ENCODE peak calls at places on chromosomes 11 and 22, in nine cellular contexts. G is brain microvascular endothelial cell, M is psoas muscle, H is dorsolateral prefrontal cortex, D is endodermal cell, J is left lung, E is Peyer's patch, I is uterus, Y is tibial artery. P is an unnamed sample. For H3K27me3, the result is how much of the 10 kb centered on the place peaks cover.

GRCh38 chr11:2699185-2699530 is 636 bp downstream of the KCNQ1OT1 start:
- DNase-seq in H (peak), I (peak), Y (peak), G (no peak), J (peak), E (peak), D (no peak), M (no peak), P (peak)

GRCh38 chr11:6475936-6476335 is 2.2 kb upstream of the TRIM3 start:
- DNase-seq in J (no peak), I (no peak), H (no peak), D (peak), Y (no peak), G (no peak), E (no peak), M (no peak), P (no peak)

GRCh38 chr11:33323421-33323820 is 66.2 kb downstream of the HIPK3 start:
- DNase-seq in D (no peak), M (no peak), G (no peak), I (no peak), E (no peak), H (no peak), Y (no peak), J (no peak), P (no peak)

GRCh38 chr11:8567597-8568198 is 26.3 kb downstream of the STK33 start:
- DNase-seq in D (no peak), Y (no peak), E (no peak), H (no peak), M (no peak), G (no peak), I (no peak), J (no peak), P (no peak)

GRCh38 chr11:129770993-129771392 is 44.7 kb upstream of the TMEM45B start:
- DNase-seq in I (no peak), D (no peak), G (no peak), H (no peak), Y (no peak), E (no peak), M (no peak), J (no peak), P (no peak)

GRCh38 chr22:20904008-20904979 is 12.9 kb upstream of the CRKL start:
- DNase-seq in G (peak), H (no peak), M (no peak), J (no peak), Y (no peak), E (no peak), D (no peak), I (peak), P (no peak)

GRCh38 chr22:27154717-27155116 is 497.3 kb downstream of the MIAT start:
- DNase-seq in M (no peak), H (no peak), J (no peak), I (no peak), D (no peak), E (no peak), Y (no peak), G (no peak), P (no peak)

GRCh38 chr11:47099213-47099917 is 77.3 kb downstream of the ARFGAP2 start:
- DNase-seq in Y (no peak), J (no peak), E (no peak), M (no peak), H (no peak), I (no peak), G (peak), D (no peak), P (no peak)

GRCh38 chr11:133214646-133215045 is 317.7 kb downstream of the OPCML start:
- DNase-seq in J (no peak), H (no peak), E (no peak), D (no peak), I (no peak), Y (no peak), G (no peak), M (no peak), P (no peak)

GRCh38 chr11:110087820-110088534 is 5.2 kb upstream of the ZC3H12C start:
- DNase-seq in Y (no peak), M (no peak), H (no peak), E (no peak), D (no peak), J (no peak), G (peak), I (no peak), P (no peak)

GRCh38 chr22:20494978-20495860 is at the start of gene KLHL22:
- DNase-seq in H (peak), M (no peak), I (no peak), D (no peak), Y (peak), E (peak), G (no peak), J (peak), P (no peak)

GRCh38 chr11:119223856-119224255 is 17.7 kb downstream of the CBL start:
- DNase-seq in G (no peak), H (no peak), I (no peak), J (no peak), M (no peak), Y (no peak), D (no peak), E (no peak), P (no peak)

GRCh38 chr11:18798941-18799469 is 7.4 kb upstream of the PTPN5 start:
- DNase-seq in M (no peak), G (no peak), H (no peak), D (no peak), E (no peak), Y (no peak), J (no peak), I (no peak), P (no peak)

GRCh38 chr11:92357344-92357743 is 132.7 kb downstream of the FAT3 start:
- DNase-seq in M (no peak), J (no peak), G (no peak), H (no peak), D (no peak), I (no peak), E (no peak), Y (no peak), P (no peak)

GRCh38 chr11:76652989-76653673 is 17.4 kb downstream of the LRRC32 start:
- DNase-seq in H (peak), I (no peak), J (peak), G (no peak), E (peak), Y (peak), M (no peak), D (peak), P (no peak)

GRCh38 chr11:130001491-130002351 is 914 bp downstream of the PRDM10 start:
- DNase-seq in M (peak), H (peak), G (peak), D (peak), E (peak), J (peak), I (no peak), Y (peak), P (peak)

GRCh38 chr22:37221424-37222336 is 9.4 kb upstream of the SSTR3 start:
- DNase-seq in Y (no peak), M (no peak), G (no peak), J (no peak), H (no peak), E (no peak), I (no peak), D (no peak), P (no peak)

GRCh38 chr22:37220543-37220968 is 8.3 kb upstream of the SSTR3 start:
- DNase-seq in H (no peak), Y (no peak), D (peak), G (no peak), J (no peak), I (no peak), E (no peak), M (no peak), P (no peak)

GRCh38 chr22:37218399-37218770 is 6.1 kb upstream of the SSTR3 start:
- DNase-seq in Y (no peak), M (no peak), J (no peak), H (no peak), G (no peak), D (no peak), E (no peak), I (no peak), P (peak)

GRCh38 chr22:37219534-37219933 is 7.3 kb upstream of the SSTR3 start:
- DNase-seq in H (no peak), J (no peak), M (no peak), D (no peak), I (no peak), E (no peak), G (no peak), Y (no peak), P (peak)

GRCh38 chr22:37218771-37219411 is 6.6 kb upstream of the SSTR3 start:
- DNase-seq in J (no peak), I (no peak), E (no peak), Y (no peak), G (no peak), H (no peak), D (no peak), M (no peak), P (peak)
- H3K4me3 ChIP-seq in J (no peak), I (no peak), E (no peak), Y (no peak), G (no peak), H (no peak), D (no peak), M (no peak), P (peak)

DNA sequence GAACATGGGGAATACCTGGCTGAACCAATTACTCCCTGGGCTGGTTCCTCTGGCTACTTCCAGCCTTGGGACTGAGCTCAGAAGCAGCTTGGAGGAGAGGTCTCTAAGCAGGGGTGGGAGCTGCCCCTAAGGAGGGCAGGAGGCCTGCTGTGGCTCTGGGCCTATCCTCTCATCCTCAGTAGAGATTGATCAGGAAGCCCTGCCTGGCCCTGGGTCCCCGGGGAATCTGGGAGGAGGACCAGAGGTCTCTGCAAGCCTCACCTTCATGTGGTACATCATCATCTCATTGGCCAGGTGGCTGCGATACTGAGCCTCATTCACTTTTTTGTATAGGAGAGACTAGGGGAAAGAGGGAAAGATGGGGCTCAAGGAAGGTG is 91.1 kb downstream of the PDE2A start:
- DNase-seq in J (peak), I (no peak), H (no peak), G (no peak), Y (peak), D (peak), E (peak), M (no peak), P (no peak)
- H3K27me3 ChIP-seq in J (half or more), I (under half), H (under half), G (under half), Y (under half), D (half or more), E (under half), M (under half), P (under half)

DNA sequence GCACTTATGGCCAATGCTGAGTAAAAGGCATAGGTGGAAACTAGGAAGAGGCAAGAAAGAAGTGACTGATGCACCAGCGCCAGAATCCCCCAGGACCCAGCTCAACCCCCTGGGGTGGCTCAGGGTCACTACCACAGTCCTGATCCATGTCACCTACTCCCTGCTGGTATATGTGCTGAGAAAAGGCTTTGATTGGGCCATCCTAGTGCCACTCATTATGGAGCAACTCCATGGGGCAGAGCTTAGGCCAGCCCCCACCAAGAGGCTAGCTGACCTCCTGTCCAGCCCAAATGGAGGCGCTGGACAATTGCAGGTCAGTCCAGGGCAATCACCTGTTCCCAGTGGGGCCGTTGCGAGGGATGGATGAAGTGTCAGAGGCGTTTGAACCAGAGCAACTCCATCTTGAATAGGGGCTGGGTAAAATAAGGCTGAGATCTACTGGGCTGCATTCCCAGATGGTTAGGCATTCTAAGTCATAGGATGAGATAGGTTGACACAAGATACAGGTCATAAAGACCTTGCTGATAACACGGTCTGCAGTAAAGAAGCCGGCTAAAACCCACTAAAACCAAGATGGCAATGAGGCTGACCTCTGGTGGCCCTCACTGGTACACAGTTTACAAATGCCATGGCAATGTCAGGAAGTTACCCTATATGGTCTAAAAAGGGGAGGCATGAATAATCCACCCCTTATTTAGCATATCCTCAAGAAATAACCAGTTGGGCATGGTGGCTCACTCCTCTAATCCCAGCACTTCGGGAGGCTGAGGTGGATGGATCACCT is 20.6 kb upstream of the DAGLA start:
- DNase-seq in I (no peak), J (no peak), G (no peak), D (no peak), H (no peak), M (no peak), Y (no peak), E (no peak), P (no peak)
- TF ChIP-seq CTCF in I (no peak), J (no peak), G (no peak), D (peak), H (no peak), M (no peak), Y (no peak), E (no peak), P (peak)

DNA sequence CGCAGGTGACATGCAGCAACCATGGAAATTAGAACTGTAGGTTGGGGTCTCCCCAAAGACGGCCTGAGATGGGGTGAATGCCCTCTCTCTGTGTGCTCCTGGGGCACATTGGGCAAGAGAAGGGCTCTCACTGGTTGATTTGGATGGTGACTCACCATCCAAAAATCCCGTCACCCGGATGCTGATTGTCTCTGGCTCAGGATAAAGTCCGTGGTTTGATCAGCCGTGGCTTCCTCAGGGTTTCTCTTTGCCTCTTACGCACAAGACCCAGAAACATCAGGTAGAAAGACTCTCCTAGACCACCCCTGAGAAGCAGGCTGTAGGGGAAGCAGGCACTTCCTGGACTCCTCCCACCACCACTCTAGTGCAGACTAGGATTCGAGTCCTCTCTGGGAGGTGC is 176.1 kb upstream of the NCAM1 start:
- DNase-seq in H (no peak), Y (no peak), M (peak), I (no peak), D (no peak), E (no peak), J (no peak), G (no peak), P (no peak)
- H3K4me3 ChIP-seq in H (peak), Y (peak), M (peak), I (peak), D (no peak), E (no peak), J (no peak), G (no peak), P (no peak)

GRCh38 chr11:131371791-131372104 is 1.3 kb downstream of the NTM start:
- DNase-seq in D (peak), E (no peak), I (no peak), Y (no peak), H (no peak), M (no peak), G (no peak), J (no peak), P (no peak)
- H3K27me3 ChIP-seq in D (under half), E (under half), I (under half), Y (under half), H (under half), M (half or more), G (under half), J (half or more), P (under half)

DNA sequence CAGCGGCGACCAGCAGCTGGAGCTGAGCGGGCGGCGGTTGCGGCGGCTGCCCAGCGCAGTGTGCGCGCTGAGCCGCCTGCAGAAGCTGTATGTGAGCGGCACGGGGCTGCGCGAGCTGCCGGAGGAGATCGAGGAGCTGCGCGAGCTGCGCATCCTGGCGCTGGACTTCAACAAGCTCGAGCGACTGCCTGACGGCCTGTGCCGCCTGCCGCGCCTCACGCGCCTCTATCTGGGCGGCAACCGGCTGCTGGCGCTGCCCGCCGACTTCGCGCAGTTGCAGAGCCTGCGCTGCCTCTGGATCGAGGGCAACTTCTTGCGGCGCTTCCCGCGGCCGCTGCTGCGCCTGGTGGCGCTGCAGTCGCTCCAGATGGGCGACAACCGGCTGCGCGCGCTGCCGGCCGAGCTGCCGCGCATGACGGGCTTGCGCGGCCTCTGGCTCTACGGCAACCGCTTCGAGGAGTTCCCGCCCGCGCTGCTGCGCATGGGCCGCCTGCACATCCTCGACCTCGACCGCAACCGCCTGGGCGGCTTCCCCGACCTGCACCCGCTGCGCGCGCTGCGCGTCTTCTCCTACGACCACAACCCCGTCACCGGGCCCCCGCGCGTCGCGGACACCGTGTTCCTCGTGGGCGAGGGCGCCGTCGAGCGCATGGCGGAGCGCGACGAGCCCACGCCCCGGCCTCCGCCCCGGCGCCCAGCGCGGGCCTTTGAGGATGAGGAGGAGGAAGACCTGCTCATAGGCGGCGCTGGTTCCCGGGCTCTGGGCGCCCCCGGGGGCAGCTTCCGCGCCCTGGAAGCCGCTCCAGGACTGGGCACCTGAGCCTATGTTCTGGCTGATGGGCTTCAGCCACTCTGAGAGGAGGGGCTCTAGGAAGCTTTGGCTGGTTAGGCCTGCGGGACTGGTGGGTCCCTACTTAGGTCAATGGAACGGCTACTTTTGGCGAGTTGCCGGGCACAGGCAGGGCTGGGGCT is 795 bp downstream of the LRRC10B start:
- DNase-seq in J (peak), Y (peak), M (peak), D (peak), G (peak), E (peak), H (peak), I (peak), P (peak)
- TF ChIP-seq CTCF in J (peak), Y (peak), M (peak), D (peak), G (peak), E (peak), H (peak), I (peak), P (peak)

GRCh38 chr11:64768300-64768694 is 8.5 kb upstream of the PYGM start:
- DNase-seq in G (no peak), J (peak), D (no peak), Y (no peak), H (no peak), I (no peak), E (no peak), M (no peak), P (no peak)

GRCh38 chr11:64769283-64769682 is 9.1 kb downstream of the SF1 start:
- DNase-seq in D (no peak), H (no peak), I (no peak), Y (no peak), G (no peak), E (no peak), J (peak), M (no peak), P (no peak)

GRCh38 chr11:64765841-64766682 is 6.3 kb upstream of the PYGM start:
- DNase-seq in Y (peak), H (peak), M (peak), E (no peak), J (peak), I (no peak), G (no peak), D (peak), P (no peak)

GRCh38 chr11:64766881-64767280 is 7.1 kb upstream of the PYGM start:
- DNase-seq in G (no peak), E (peak), H (peak), M (peak), I (no peak), Y (peak), D (no peak), J (peak), P (no peak)

DNA sequence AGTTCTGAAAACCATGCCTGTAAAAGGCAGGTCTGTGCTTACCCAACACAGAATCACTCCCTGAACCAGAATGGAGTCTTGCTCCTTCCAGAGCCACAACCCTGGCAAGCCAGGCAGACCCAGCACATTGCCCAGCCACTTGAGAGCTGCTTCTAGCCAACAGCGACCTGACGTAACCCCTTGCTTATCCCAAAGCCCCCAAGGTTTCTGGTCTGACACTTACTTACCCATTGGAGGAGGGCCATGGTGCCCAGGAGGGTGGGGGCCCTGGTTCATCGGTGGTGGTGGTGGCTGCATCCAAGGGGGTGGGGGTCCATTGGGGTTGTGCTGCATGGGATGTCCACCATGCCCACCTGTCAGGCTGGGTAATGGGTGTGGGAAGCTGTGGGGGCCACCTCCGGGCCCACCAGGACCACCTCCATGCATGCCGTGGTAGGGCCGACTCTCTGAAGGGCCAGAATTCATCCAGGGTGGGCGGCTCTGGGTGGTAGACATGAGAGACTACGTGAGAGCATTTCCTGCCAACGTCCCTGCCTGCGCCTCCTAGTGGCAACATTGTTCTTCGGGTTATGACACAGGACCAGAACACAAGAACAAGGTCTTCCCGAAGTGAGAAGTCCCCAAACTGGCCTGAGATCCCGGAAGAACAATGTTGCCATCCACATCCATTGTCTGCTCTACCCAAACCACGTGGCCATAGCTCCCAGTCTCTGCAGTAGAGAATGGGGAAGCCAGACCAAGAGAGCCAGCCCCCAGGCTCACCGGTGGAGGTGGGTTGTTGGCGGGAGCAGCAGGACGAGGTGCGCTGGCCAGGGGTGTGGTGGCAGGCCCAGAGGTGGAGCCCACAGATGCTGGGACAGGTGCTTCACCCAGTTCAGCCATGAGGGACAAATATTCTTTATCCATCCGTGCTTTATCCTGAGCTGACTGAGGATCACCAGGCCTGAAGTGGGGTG is 7.8 kb upstream of the PYGM start:
- DNase-seq in G (peak), D (peak), H (peak), J (peak), Y (peak), M (peak), I (no peak), E (peak), P (no peak)
- H3K4me3 ChIP-seq in G (no peak), D (no peak), H (no peak), J (no peak), Y (no peak), M (no peak), I (no peak), E (no peak), P (no peak)

P was measured in GM06990.